ENCODE peak calls at places on chromosomes 2 and 18, in nine cellular contexts. U is activated naive CD8-positive, alpha-beta T cell treated with anti-CD3 and anti-CD28 coated beads, Interleukin-2, amount 50 U/mL, for 16 hours; L is activated gamma-delta T cell treated with Interleukin-2 at 50 U/mL for 16 hours; P is non-pigmented ciliary epithelial cell; C is left ventricle myocardium inferior; V is ovary; Y is amniotic stem cell; I is T1000; T is lower lobe of right lung. M is an unnamed sample.

GRCh38 chr2:69694894-69695849 is 46.8 kb upstream of the ANXA4 start:
- DNase-seq in U (no peak), L (no peak), P (peak), C (no peak), V (no peak), Y (no peak), I (no peak), T (no peak), M (no peak)

GRCh38 chr2:5020451-5020850 is 671.7 kb upstream of the SOX11 start:
- DNase-seq in U (no peak), L (no peak), P (no peak), C (no peak), V (no peak), Y (no peak), I (no peak), T (no peak), M (no peak)

GRCh38 chr2:222598611-222599010 is 57.3 kb downstream of the FARSB start:
- DNase-seq in U (no peak), L (no peak), P (no peak), C (no peak), V (no peak), Y (no peak), I (no peak), T (no peak), M (no peak)

GRCh38 chr2:121359937-121360565 is 75.0 kb upstream of the TFCP2L1 start:
- DNase-seq in U (no peak), L (no peak), P (no peak), C (peak), V (no peak), Y (no peak), I (no peak), T (no peak), M (peak)

GRCh38 chr18:2096581-2096980 is 474.7 kb downstream of the METTL4 start:
- DNase-seq in U (no peak), L (no peak), P (no peak), C (no peak), V (no peak), Y (no peak), I (no peak), T (no peak), M (no peak)

GRCh38 chr18:22703883-22704626 is 229.1 kb upstream of the RBBP8 start:
- DNase-seq in U (no peak), L (no peak), P (no peak), C (no peak), V (no peak), Y (no peak), I (no peak), T (no peak), M (peak)

GRCh38 chr2:127082974-127083373 is 24.0 kb downstream of the BIN1 start:
- DNase-seq in U (no peak), L (no peak), P (no peak), C (no peak), V (no peak), Y (no peak), I (no peak), T (no peak), M (no peak)

GRCh38 chr2:168697668-168698121 is 104.7 kb upstream of the NOSTRIN start:
- DNase-seq in U (no peak), L (no peak), P (no peak), C (no peak), V (no peak), Y (no peak), I (no peak), T (no peak), M (no peak)

GRCh38 chr18:79400091-79400590 is 4.4 kb downstream of the NFATC1 start:
- DNase-seq in U (peak), L (peak), P (no peak), C (peak), V (peak), Y (no peak), I (no peak), T (peak), M (no peak)

GRCh38 chr18:79786781-79787526 is 10.8 kb upstream of the KCNG2 start:
- DNase-seq in U (no peak), L (no peak), P (peak), C (no peak), V (no peak), Y (no peak), I (no peak), T (peak), M (no peak)

GRCh38 chr2:102753563-102754159 is 8.2 kb upstream of the TMEM182 start:
- DNase-seq in U (no peak), L (peak), P (no peak), C (no peak), V (no peak), Y (peak), I (no peak), T (no peak), M (peak)

GRCh38 chr2:168673265-168674222 is 128.9 kb upstream of the NOSTRIN start:
- DNase-seq in U (no peak), L (no peak), P (no peak), C (no peak), V (no peak), Y (no peak), I (no peak), T (no peak), M (peak)

GRCh38 chr2:28185881-28186280 is 206.8 kb upstream of the FOSL2 start:
- DNase-seq in U (no peak), L (no peak), P (peak), C (no peak), V (no peak), Y (peak), I (no peak), T (no peak), M (no peak)

GRCh38 chr2:137333386-137333972 is 568.1 kb downstream of the THSD7B start:
- DNase-seq in U (no peak), L (no peak), P (peak), C (no peak), V (no peak), Y (no peak), I (no peak), T (no peak), M (no peak)

GRCh38 chr2:19256239-19256638 is 102.2 kb downstream of the OSR1 start:
- DNase-seq in U (no peak), L (no peak), P (peak), C (no peak), V (no peak), Y (peak), I (no peak), T (no peak), M (no peak)

GRCh38 chr18:32552421-32553030 is 81.8 kb upstream of the GAREM1 start:
- DNase-seq in U (peak), L (peak), P (peak), C (no peak), V (peak), Y (peak), I (no peak), T (no peak), M (peak)

GRCh38 chr2:8481463-8482009 is 200.3 kb upstream of the ID2 start:
- DNase-seq in U (no peak), L (no peak), P (no peak), C (no peak), V (no peak), Y (no peak), I (no peak), T (no peak), M (no peak)

GRCh38 chr18:78519394-78520062 is 460.1 kb upstream of the SALL3 start:
- DNase-seq in U (no peak), L (no peak), P (no peak), C (no peak), V (no peak), Y (no peak), I (no peak), T (no peak), M (no peak)

GRCh38 chr18:10374615-10375295 is 79.7 kb upstream of the APCDD1 start:
- DNase-seq in U (no peak), L (no peak), P (no peak), C (no peak), V (no peak), Y (no peak), I (peak), T (no peak), M (no peak)

GRCh38 chr2:159266554-159266953 is 19.9 kb downstream of the WDSUB1 start:
- DNase-seq in U (no peak), L (no peak), P (no peak), C (no peak), V (no peak), Y (no peak), I (no peak), T (no peak), M (no peak)

GRCh38 chr2:8657423-8658062 is 24.3 kb upstream of the ID2 start:
- DNase-seq in U (no peak), L (no peak), P (no peak), C (no peak), V (no peak), Y (no peak), I (no peak), T (no peak), M (no peak)

GRCh38 chr2:223121317-223121716 is 69.3 kb downstream of the KCNE4 start:
- DNase-seq in U (no peak), L (no peak), P (no peak), C (no peak), V (no peak), Y (no peak), I (no peak), T (no peak), M (no peak)

GRCh38 chr2:240462704-240463273 is 27.3 kb downstream of the GPC1 start:
- DNase-seq in U (no peak), L (peak), P (no peak), C (no peak), V (no peak), Y (no peak), I (no peak), T (no peak), M (no peak)

GRCh38 chr2:226813148-226813701 is 13.6 kb upstream of the IRS1 start:
- DNase-seq in U (no peak), L (no peak), P (no peak), C (no peak), V (no peak), Y (no peak), I (no peak), T (no peak), M (no peak)

GRCh38 chr2:20080839-20081348 is 29.5 kb upstream of the LAPTM4A start:
- DNase-seq in U (no peak), L (no peak), P (no peak), C (no peak), V (no peak), Y (no peak), I (no peak), T (no peak), M (no peak)

GRCh38 chr2:203802277-203803045 is 65.1 kb upstream of the CTLA4 start:
- DNase-seq in U (no peak), L (no peak), P (no peak), C (no peak), V (no peak), Y (no peak), I (no peak), T (no peak), M (no peak)

M was measured in cerebellar cortex.